ENCODE peak calls at places on chromosomes 5 and 9, in seven cellular contexts. One of them, this sample, is unnamed.

GRCh38 chr9:18568969-18569368 is 95.0 kb downstream of the ADAMTSL1 start:
- DNase-seq in GM12891: no peak
- DNase-seq in suprapubic skin: no peak
- DNase-seq in HepG2: no peak
- DNase-seq in stomach: no peak
- DNase-seq in lower leg skin: no peak
- DNase-seq in H54: no peak
- DNase-seq in this sample: no peak

GRCh38 chr9:95336281-95336680 is 18.8 kb upstream of the FANCC start:
- DNase-seq in HepG2: peak
- DNase-seq in GM12891: no peak
- DNase-seq in suprapubic skin: no peak
- DNase-seq in lower leg skin: no peak
- DNase-seq in stomach: no peak
- DNase-seq in H54: no peak
- DNase-seq in this sample: peak

GRCh38 chr9:93464395-93464794 is 11.0 kb upstream of the FAM120AOS start:
- DNase-seq in stomach: no peak
- DNase-seq in lower leg skin: no peak
- DNase-seq in HepG2: no peak
- DNase-seq in H54: no peak
- DNase-seq in suprapubic skin: no peak
- DNase-seq in GM12891: no peak
- DNase-seq in this sample: no peak

GRCh38 chr9:36833954-36834353 is 200.1 kb downstream of the PAX5 start:
- DNase-seq in GM12891: no peak
- DNase-seq in suprapubic skin: no peak
- DNase-seq in HepG2: no peak
- DNase-seq in H54: no peak
- DNase-seq in lower leg skin: no peak
- DNase-seq in stomach: no peak
- DNase-seq in this sample: no peak

GRCh38 chr5:132557425-132557805 is 638 bp downstream of the RAD50 start:
- DNase-seq in lower leg skin: no peak
- DNase-seq in HepG2: peak
- DNase-seq in H54: peak
- DNase-seq in GM12891: peak
- DNase-seq in stomach: peak
- DNase-seq in suprapubic skin: no peak
- DNase-seq in this sample: no peak

GRCh38 chr5:2683720-2684119 is 67.8 kb downstream of the IRX2 start:
- DNase-seq in lower leg skin: peak
- DNase-seq in GM12891: no peak
- DNase-seq in H54: no peak
- DNase-seq in stomach: no peak
- DNase-seq in HepG2: no peak
- DNase-seq in suprapubic skin: peak
- DNase-seq in this sample: no peak

GRCh38 chr9:107612136-107612535 is 122.6 kb upstream of the KLF4 start:
- DNase-seq in GM12891: no peak
- DNase-seq in H54: no peak
- DNase-seq in suprapubic skin: peak
- DNase-seq in HepG2: no peak
- DNase-seq in lower leg skin: peak
- DNase-seq in stomach: peak
- DNase-seq in this sample: peak

GRCh38 chr5:58410441-58410840 is 49.4 kb downstream of the PLK2 start:
- DNase-seq in suprapubic skin: no peak
- DNase-seq in lower leg skin: no peak
- DNase-seq in GM12891: no peak
- DNase-seq in H54: peak
- DNase-seq in stomach: no peak
- DNase-seq in HepG2: no peak
- DNase-seq in this sample: no peak

GRCh38 chr9:132575811-132576210 is 6.6 kb upstream of the BARHL1 start:
- DNase-seq in HepG2: no peak
- DNase-seq in stomach: no peak
- DNase-seq in H54: no peak
- DNase-seq in suprapubic skin: no peak
- DNase-seq in lower leg skin: no peak
- DNase-seq in GM12891: no peak
- DNase-seq in this sample: no peak

GRCh38 chr5:159003045-159004030 is 96.4 kb downstream of the EBF1 start:
- DNase-seq in lower leg skin: no peak
- DNase-seq in GM12891: no peak
- DNase-seq in H54: no peak
- DNase-seq in suprapubic skin: no peak
- DNase-seq in stomach: no peak
- DNase-seq in HepG2: no peak
- DNase-seq in this sample: peak

GRCh38 chr9:35649431-35650340 is 1.0 kb downstream of the SIT1 start:
- DNase-seq in suprapubic skin: no peak
- DNase-seq in lower leg skin: peak
- DNase-seq in stomach: no peak
- DNase-seq in H54: no peak
- DNase-seq in GM12891: no peak
- DNase-seq in HepG2: no peak
- DNase-seq in this sample: no peak

GRCh38 chr9:94645901-94646300 is 6.6 kb upstream of the FBP1 start:
- DNase-seq in GM12891: no peak
- DNase-seq in suprapubic skin: no peak
- DNase-seq in HepG2: no peak
- DNase-seq in stomach: no peak
- DNase-seq in H54: no peak
- DNase-seq in lower leg skin: no peak
- DNase-seq in this sample: no peak

GRCh38 chr5:55701462-55702103 is 10.5 kb downstream of the SLC38A9 start:
- DNase-seq in H54: no peak
- DNase-seq in stomach: no peak
- DNase-seq in HepG2: no peak
- DNase-seq in suprapubic skin: no peak
- DNase-seq in GM12891: no peak
- DNase-seq in lower leg skin: no peak
- DNase-seq in this sample: no peak

GRCh38 chr5:34959323-34959722 is 30.0 kb downstream of the DNAJC21 start:
- DNase-seq in suprapubic skin: no peak
- DNase-seq in stomach: no peak
- DNase-seq in H54: peak
- DNase-seq in HepG2: no peak
- DNase-seq in lower leg skin: no peak
- DNase-seq in GM12891: peak
- DNase-seq in this sample: no peak

GRCh38 chr9:38443181-38443580 is 18.9 kb upstream of the IGFBPL1 start:
- DNase-seq in GM12891: no peak
- DNase-seq in H54: no peak
- DNase-seq in suprapubic skin: no peak
- DNase-seq in stomach: peak
- DNase-seq in lower leg skin: no peak
- DNase-seq in HepG2: peak
- DNase-seq in this sample: peak

DNA sequence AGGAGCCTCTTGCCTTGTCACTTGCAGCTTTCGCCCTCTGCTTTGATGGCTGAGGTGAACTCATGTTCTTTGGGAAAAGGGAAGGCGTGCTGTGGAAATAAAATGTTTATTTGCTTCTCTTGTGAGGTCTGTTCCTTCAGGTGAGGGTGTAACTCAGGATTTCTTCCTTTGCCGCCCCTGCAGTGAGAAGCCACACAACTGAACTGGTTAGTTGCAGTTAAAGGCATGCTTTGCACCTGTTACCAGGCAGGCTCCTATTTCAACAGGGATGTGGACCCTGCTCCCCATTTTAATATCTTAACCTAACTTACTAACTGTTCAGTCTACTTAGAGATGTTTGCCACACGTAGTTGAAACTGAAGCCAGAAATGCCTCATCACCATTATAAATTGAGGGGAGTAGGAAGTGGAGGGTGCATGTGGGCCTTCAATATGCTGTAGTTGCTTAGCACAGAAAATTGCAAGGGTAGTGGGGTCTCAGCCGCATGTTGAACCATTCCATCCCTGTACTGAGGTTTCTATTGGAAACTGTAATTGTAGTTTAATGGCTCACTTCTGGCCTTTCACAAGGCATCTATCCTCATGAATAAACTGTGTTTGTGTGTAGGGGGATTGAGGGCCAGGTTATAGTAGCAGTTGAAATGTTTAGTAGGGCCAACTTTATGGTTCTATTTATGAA is 7.9 kb downstream of the RACK1 start:
- DNase-seq in suprapubic skin: no peak
- DNase-seq in HepG2: no peak
- DNase-seq in H54: no peak
- DNase-seq in lower leg skin: peak
- DNase-seq in stomach: no peak
- DNase-seq in GM12891: no peak
- DNase-seq in this sample: no peak
- TF ChIP-seq POLR2A in suprapubic skin: no peak
- TF ChIP-seq POLR2A in HepG2: peak
- TF ChIP-seq POLR2A in H54: no peak
- TF ChIP-seq POLR2A in lower leg skin: no peak
- TF ChIP-seq POLR2A in stomach: no peak
- TF ChIP-seq POLR2A in GM12891: peak
- TF ChIP-seq POLR2A in this sample: no peak

GRCh38 chr5:151157426-151158286 is at the start of gene ANXA6:
- DNase-seq in stomach: peak
- DNase-seq in lower leg skin: peak
- DNase-seq in GM12891: peak
- DNase-seq in HepG2: peak
- DNase-seq in suprapubic skin: peak
- DNase-seq in H54: peak
- DNase-seq in this sample: peak
- TF ChIP-seq POLR2A in stomach: no peak
- TF ChIP-seq POLR2A in lower leg skin: no peak
- TF ChIP-seq POLR2A in GM12891: peak
- TF ChIP-seq POLR2A in HepG2: peak
- TF ChIP-seq POLR2A in suprapubic skin: no peak
- TF ChIP-seq POLR2A in H54: peak
- TF ChIP-seq POLR2A in this sample: peak

DNA sequence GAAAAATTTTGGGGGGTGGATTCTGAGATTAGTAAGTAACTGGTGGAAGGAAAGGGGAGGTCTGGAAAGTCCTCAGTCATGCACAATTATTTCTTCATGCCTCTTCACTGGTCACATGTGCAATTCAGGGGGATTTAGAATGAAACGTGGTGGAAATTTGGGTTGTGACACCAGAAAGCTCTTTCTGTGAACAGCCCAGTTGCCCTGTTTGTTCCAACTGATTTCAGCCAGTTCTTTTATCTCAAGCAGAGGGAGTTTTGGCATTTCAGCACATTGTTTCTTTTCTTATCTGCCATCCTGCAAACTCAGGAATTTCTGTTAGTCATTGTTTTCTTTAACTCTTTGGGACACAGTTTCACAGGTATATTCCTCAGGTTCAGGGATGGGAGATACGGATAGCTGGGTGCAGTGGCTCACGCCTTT is 5.1 kb upstream of the B4GALT1 start:
- DNase-seq in GM12891: no peak
- DNase-seq in HepG2: peak
- DNase-seq in lower leg skin: no peak
- DNase-seq in H54: no peak
- DNase-seq in suprapubic skin: no peak
- DNase-seq in stomach: no peak
- DNase-seq in this sample: no peak
- TF ChIP-seq POLR2A in GM12891: no peak
- TF ChIP-seq POLR2A in HepG2: no peak
- TF ChIP-seq POLR2A in lower leg skin: no peak
- TF ChIP-seq POLR2A in H54: no peak
- TF ChIP-seq POLR2A in suprapubic skin: no peak
- TF ChIP-seq POLR2A in stomach: no peak
- TF ChIP-seq POLR2A in this sample: no peak

DNA sequence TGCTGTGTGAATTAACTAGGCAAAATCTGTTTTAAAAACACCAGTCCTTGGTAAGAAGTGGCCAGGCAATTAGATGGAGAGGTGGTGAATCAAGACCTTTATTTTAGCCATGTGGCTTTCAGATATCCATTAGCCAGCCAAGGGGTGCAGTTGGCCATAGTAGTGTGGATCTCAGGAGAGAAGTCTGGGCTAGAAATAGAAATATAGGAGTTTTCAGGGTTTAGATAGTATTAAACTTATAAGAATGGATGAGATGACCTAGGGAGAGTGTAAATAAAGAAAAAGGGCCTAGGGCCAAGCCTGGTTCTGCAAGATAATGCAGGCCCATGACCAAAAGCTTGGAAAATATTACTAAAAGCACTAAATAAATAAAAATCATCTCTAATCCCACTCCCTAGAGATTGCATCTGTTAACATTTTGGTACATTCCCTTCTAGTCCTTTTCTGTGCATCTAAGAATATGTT is 40.3 kb upstream of the KIF2A start:
- DNase-seq in HepG2: no peak
- DNase-seq in suprapubic skin: no peak
- DNase-seq in GM12891: no peak
- DNase-seq in H54: no peak
- DNase-seq in stomach: no peak
- DNase-seq in lower leg skin: no peak
- DNase-seq in this sample: no peak
- TF ChIP-seq POLR2A in HepG2: no peak
- TF ChIP-seq POLR2A in suprapubic skin: no peak
- TF ChIP-seq POLR2A in GM12891: no peak
- TF ChIP-seq POLR2A in H54: no peak
- TF ChIP-seq POLR2A in stomach: no peak
- TF ChIP-seq POLR2A in lower leg skin: no peak
- TF ChIP-seq POLR2A in this sample: no peak

GRCh38 chr5:7753596-7753995 is 97.3 kb downstream of the CFAP90 start:
- DNase-seq in HepG2: no peak
- DNase-seq in GM12891: no peak
- DNase-seq in H54: no peak
- DNase-seq in suprapubic skin: no peak
- DNase-seq in lower leg skin: no peak
- DNase-seq in stomach: no peak
- DNase-seq in this sample: no peak

GRCh38 chr5:7754997-7755596 is 95.8 kb downstream of the CFAP90 start:
- DNase-seq in GM12891: peak
- DNase-seq in HepG2: peak
- DNase-seq in lower leg skin: no peak
- DNase-seq in suprapubic skin: no peak
- DNase-seq in stomach: peak
- DNase-seq in H54: peak
- DNase-seq in this sample: no peak

GRCh38 chr5:7756453-7756852 is 94.5 kb downstream of the CFAP90 start:
- DNase-seq in HepG2: no peak
- DNase-seq in H54: no peak
- DNase-seq in suprapubic skin: no peak
- DNase-seq in stomach: no peak
- DNase-seq in lower leg skin: no peak
- DNase-seq in GM12891: no peak
- DNase-seq in this sample: no peak

GRCh38 chr5:7755958-7756357 is 95.0 kb downstream of the CFAP90 start:
- DNase-seq in lower leg skin: no peak
- DNase-seq in GM12891: no peak
- DNase-seq in H54: no peak
- DNase-seq in HepG2: no peak
- DNase-seq in suprapubic skin: no peak
- DNase-seq in stomach: no peak
- DNase-seq in this sample: no peak

DNA sequence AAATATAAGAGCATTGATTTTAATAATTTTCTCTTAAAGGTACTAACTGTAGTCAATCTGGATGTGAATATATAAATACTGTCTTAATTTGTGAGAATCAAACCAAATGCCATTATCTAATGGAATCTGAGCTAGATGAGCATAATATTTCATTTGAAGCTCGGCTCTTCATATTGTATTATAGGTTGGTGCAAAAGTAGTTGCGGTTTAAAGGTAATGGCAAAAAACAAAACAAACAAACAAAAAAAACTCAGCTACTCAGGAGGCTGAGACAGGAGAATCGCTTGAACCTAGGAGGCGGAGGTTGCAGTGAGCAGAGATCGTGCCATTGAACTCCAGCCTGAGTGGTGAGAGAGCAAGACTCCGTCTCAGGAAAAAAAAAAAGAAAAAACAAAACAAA is 96.4 kb downstream of the CFAP90 start:
- DNase-seq in HepG2: no peak
- DNase-seq in lower leg skin: no peak
- DNase-seq in suprapubic skin: no peak
- DNase-seq in stomach: no peak
- DNase-seq in H54: no peak
- DNase-seq in GM12891: no peak
- DNase-seq in this sample: no peak
- TF ChIP-seq POLR2A in HepG2: no peak
- TF ChIP-seq POLR2A in lower leg skin: no peak
- TF ChIP-seq POLR2A in suprapubic skin: no peak
- TF ChIP-seq POLR2A in stomach: no peak
- TF ChIP-seq POLR2A in H54: no peak
- TF ChIP-seq POLR2A in GM12891: no peak
- TF ChIP-seq POLR2A in this sample: no peak

This sample was measured in esophagus muscularis mucosa.